ENCODE peak calls at places on chromosome 3, in eight cellular contexts. One of them, this sample, is unnamed.

GRCh38 chr3:113141543-113141942 is 69.8 kb upstream of the BOC start:
- DNase-seq in skeletal muscle cell: no peak
- DNase-seq in IMR-90: no peak
- DNase-seq in Peyer's patch: no peak
- DNase-seq in fibroblast of pulmonary artery: no peak
- DNase-seq in prostate gland: no peak
- DNase-seq in H1: no peak
- DNase-seq in gastrocnemius medialis: no peak
- DNase-seq in this sample: no peak

GRCh38 chr3:142931222-142931621 is 32.3 kb downstream of the PAQR9 start:
- DNase-seq in fibroblast of pulmonary artery: no peak
- DNase-seq in prostate gland: no peak
- DNase-seq in IMR-90: no peak
- DNase-seq in Peyer's patch: no peak
- DNase-seq in skeletal muscle cell: no peak
- DNase-seq in gastrocnemius medialis: no peak
- DNase-seq in H1: no peak
- DNase-seq in this sample: peak; percentile 62

GRCh38 chr3:98564282-98565005 is 29.0 kb downstream of the CPOX start:
- DNase-seq in skeletal muscle cell: no peak
- DNase-seq in gastrocnemius medialis: peak; percentile 11
- DNase-seq in H1: no peak
- DNase-seq in fibroblast of pulmonary artery: no peak
- DNase-seq in prostate gland: no peak
- DNase-seq in IMR-90: no peak
- DNase-seq in Peyer's patch: peak; percentile 63
- DNase-seq in this sample: no peak

GRCh38 chr3:129834580-129834979 is 58.9 kb downstream of the TMCC1 start:
- DNase-seq in Peyer's patch: no peak
- DNase-seq in gastrocnemius medialis: no peak
- DNase-seq in fibroblast of pulmonary artery: peak; percentile 10
- DNase-seq in IMR-90: no peak
- DNase-seq in prostate gland: no peak
- DNase-seq in H1: no peak
- DNase-seq in skeletal muscle cell: no peak
- DNase-seq in this sample: no peak

GRCh38 chr3:13559751-13560540 is 11.0 kb downstream of the FBLN2 start:
- DNase-seq in Peyer's patch: no peak
- DNase-seq in gastrocnemius medialis: no peak
- DNase-seq in fibroblast of pulmonary artery: peak; percentile 29
- DNase-seq in skeletal muscle cell: no peak
- DNase-seq in H1: no peak
- DNase-seq in IMR-90: no peak
- DNase-seq in prostate gland: no peak
- DNase-seq in this sample: no peak

GRCh38 chr3:160291290-160291908 is 66.2 kb downstream of the C3orf80 start:
- DNase-seq in IMR-90: no peak
- DNase-seq in gastrocnemius medialis: no peak
- DNase-seq in skeletal muscle cell: no peak
- DNase-seq in Peyer's patch: peak; percentile 78
- DNase-seq in prostate gland: no peak
- DNase-seq in fibroblast of pulmonary artery: no peak
- DNase-seq in H1: no peak
- DNase-seq in this sample: no peak

GRCh38 chr3:24069045-24069444 is 124.0 kb downstream of the NR1D2 start:
- DNase-seq in skeletal muscle cell: no peak
- DNase-seq in gastrocnemius medialis: peak; percentile 23
- DNase-seq in prostate gland: no peak
- DNase-seq in Peyer's patch: no peak
- DNase-seq in fibroblast of pulmonary artery: no peak
- DNase-seq in H1: no peak
- DNase-seq in IMR-90: no peak
- DNase-seq in this sample: no peak

GRCh38 chr3:176906046-176906905 is 291.0 kb downstream of the TBL1XR1 start:
- DNase-seq in gastrocnemius medialis: no peak
- DNase-seq in skeletal muscle cell: peak; percentile 56
- DNase-seq in IMR-90: peak; percentile 90
- DNase-seq in prostate gland: no peak
- DNase-seq in Peyer's patch: no peak
- DNase-seq in H1: no peak
- DNase-seq in fibroblast of pulmonary artery: peak; percentile 93
- DNase-seq in this sample: peak; percentile 10

GRCh38 chr3:184716652-184717607 is 5.1 kb upstream of the MAGEF1 start:
- DNase-seq in gastrocnemius medialis: peak; percentile 34
- DNase-seq in H1: no peak
- DNase-seq in IMR-90: peak; percentile 72
- DNase-seq in prostate gland: no peak
- DNase-seq in Peyer's patch: no peak
- DNase-seq in skeletal muscle cell: peak; percentile 38
- DNase-seq in fibroblast of pulmonary artery: peak; percentile 57
- DNase-seq in this sample: no peak

GRCh38 chr3:127762077-127762786 is 60.1 kb downstream of the MGLL start:
- DNase-seq in prostate gland: no peak
- DNase-seq in fibroblast of pulmonary artery: no peak
- DNase-seq in IMR-90: no peak
- DNase-seq in skeletal muscle cell: no peak
- DNase-seq in Peyer's patch: peak; percentile 59
- DNase-seq in gastrocnemius medialis: peak; percentile 73
- DNase-seq in H1: no peak
- DNase-seq in this sample: no peak

GRCh38 chr3:78830466-78830865 is 937.3 kb downstream of the ROBO1 start:
- DNase-seq in IMR-90: no peak
- DNase-seq in gastrocnemius medialis: no peak
- DNase-seq in H1: no peak
- DNase-seq in prostate gland: no peak
- DNase-seq in Peyer's patch: no peak
- DNase-seq in skeletal muscle cell: no peak
- DNase-seq in fibroblast of pulmonary artery: no peak
- DNase-seq in this sample: no peak

GRCh38 chr3:195147649-195148121 is 123.3 kb downstream of the XXYLT1 start:
- DNase-seq in gastrocnemius medialis: peak; percentile 37
- DNase-seq in H1: no peak
- DNase-seq in IMR-90: peak; percentile 62
- DNase-seq in Peyer's patch: peak; percentile 84
- DNase-seq in prostate gland: no peak
- DNase-seq in fibroblast of pulmonary artery: peak; percentile 44
- DNase-seq in skeletal muscle cell: no peak
- DNase-seq in this sample: no peak

GRCh38 chr3:186990878-186991308 is 60.6 kb downstream of the ST6GAL1 start:
- DNase-seq in IMR-90: peak; percentile 22
- DNase-seq in skeletal muscle cell: no peak
- DNase-seq in prostate gland: peak; percentile 49
- DNase-seq in Peyer's patch: no peak
- DNase-seq in gastrocnemius medialis: peak; percentile 44
- DNase-seq in H1: no peak
- DNase-seq in fibroblast of pulmonary artery: no peak
- DNase-seq in this sample: no peak

GRCh38 chr3:129235310-129235917 is 14.0 kb upstream of the COPG1 start:
- DNase-seq in gastrocnemius medialis: no peak
- DNase-seq in Peyer's patch: no peak
- DNase-seq in skeletal muscle cell: no peak
- DNase-seq in IMR-90: no peak
- DNase-seq in fibroblast of pulmonary artery: no peak
- DNase-seq in prostate gland: no peak
- DNase-seq in H1: no peak
- DNase-seq in this sample: no peak

GRCh38 chr3:120659285-120659684 is 22.8 kb downstream of the HGD start:
- DNase-seq in gastrocnemius medialis: no peak
- DNase-seq in fibroblast of pulmonary artery: no peak
- DNase-seq in Peyer's patch: no peak
- DNase-seq in prostate gland: no peak
- DNase-seq in skeletal muscle cell: no peak
- DNase-seq in IMR-90: no peak
- DNase-seq in H1: no peak
- DNase-seq in this sample: no peak

GRCh38 chr3:112604536-112604935 is 36.4 kb downstream of the CCDC80 start:
- DNase-seq in Peyer's patch: no peak
- DNase-seq in IMR-90: peak; percentile 86
- DNase-seq in H1: no peak
- DNase-seq in fibroblast of pulmonary artery: peak; percentile 93
- DNase-seq in gastrocnemius medialis: no peak
- DNase-seq in skeletal muscle cell: peak; percentile 81
- DNase-seq in prostate gland: no peak
- DNase-seq in this sample: no peak

GRCh38 chr3:11982341-11982948 is 21.7 kb upstream of the SYN2 start:
- DNase-seq in prostate gland: no peak
- DNase-seq in gastrocnemius medialis: no peak
- DNase-seq in skeletal muscle cell: no peak
- DNase-seq in IMR-90: no peak
- DNase-seq in Peyer's patch: no peak
- DNase-seq in H1: no peak
- DNase-seq in fibroblast of pulmonary artery: no peak
- DNase-seq in this sample: no peak

GRCh38 chr3:194671900-194672808 is at the start of gene LSG1:
- DNase-seq in skeletal muscle cell: peak; percentile 84
- DNase-seq in H1: peak; percentile 75
- DNase-seq in gastrocnemius medialis: peak; percentile 88
- DNase-seq in prostate gland: peak; percentile 89
- DNase-seq in fibroblast of pulmonary artery: peak; percentile 98
- DNase-seq in IMR-90: peak; percentile 97
- DNase-seq in Peyer's patch: peak; percentile 96
- DNase-seq in this sample: peak; percentile 94

GRCh38 chr3:62611541-62612240 is 238.3 kb upstream of the FEZF2 start:
- DNase-seq in fibroblast of pulmonary artery: peak; percentile 57
- DNase-seq in IMR-90: peak; percentile 26
- DNase-seq in gastrocnemius medialis: no peak
- DNase-seq in skeletal muscle cell: peak; percentile 57
- DNase-seq in prostate gland: no peak
- DNase-seq in H1: no peak
- DNase-seq in Peyer's patch: no peak
- DNase-seq in this sample: no peak

GRCh38 chr3:59094446-59094845 is 44.6 kb upstream of the CFAP20DC start:
- DNase-seq in prostate gland: no peak
- DNase-seq in fibroblast of pulmonary artery: no peak
- DNase-seq in gastrocnemius medialis: no peak
- DNase-seq in skeletal muscle cell: no peak
- DNase-seq in IMR-90: no peak
- DNase-seq in H1: no peak
- DNase-seq in Peyer's patch: no peak
- DNase-seq in this sample: no peak

GRCh38 chr3:106256249-106256957 is 387.6 kb upstream of the CBLB start:
- DNase-seq in IMR-90: no peak
- DNase-seq in gastrocnemius medialis: no peak
- DNase-seq in H1: no peak
- DNase-seq in skeletal muscle cell: no peak
- DNase-seq in Peyer's patch: no peak
- DNase-seq in fibroblast of pulmonary artery: no peak
- DNase-seq in prostate gland: no peak
- DNase-seq in this sample: no peak

DNA sequence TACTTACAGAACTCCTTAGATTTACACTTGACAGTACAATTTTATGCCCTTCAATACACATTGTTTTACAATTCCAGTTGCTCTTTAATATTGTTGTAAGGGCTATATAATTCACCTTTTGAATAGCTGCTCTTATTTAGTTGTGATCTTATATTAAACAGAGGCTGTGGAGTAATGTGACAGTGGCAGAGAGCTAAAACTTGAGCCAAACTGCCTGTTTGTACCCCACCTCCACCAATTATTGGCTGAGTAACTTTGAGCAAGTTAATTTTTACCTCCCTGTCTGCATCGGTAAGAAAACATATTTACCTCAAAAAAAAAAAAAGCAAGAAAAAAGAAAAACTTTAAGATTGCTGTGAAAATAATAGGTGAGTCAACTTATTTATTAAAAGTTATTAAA is 1.6 kb downstream of the SEC62 start:
- DNase-seq in H1: no peak
- DNase-seq in gastrocnemius medialis: no peak
- DNase-seq in prostate gland: no peak
- DNase-seq in IMR-90: no peak
- DNase-seq in fibroblast of pulmonary artery: no peak
- DNase-seq in skeletal muscle cell: no peak
- DNase-seq in Peyer's patch: no peak
- DNase-seq in this sample: no peak
- H3K4me3 ChIP-seq in H1: peak overlapping the region; percentile 85
- H3K4me3 ChIP-seq in gastrocnemius medialis: peak overlapping the region; percentile 72
- H3K4me3 ChIP-seq in prostate gland: peak overlapping the region; percentile 88
- H3K4me3 ChIP-seq in IMR-90: peak overlapping the region; percentile 99
- H3K4me3 ChIP-seq in fibroblast of pulmonary artery: peak overlapping the region; percentile 83
- H3K4me3 ChIP-seq in skeletal muscle cell: peak overlapping the region; percentile 71
- H3K4me3 ChIP-seq in Peyer's patch: no peak overlapping the region
- H3K4me3 ChIP-seq in this sample: peak overlapping the region; percentile 96

GRCh38 chr3:179655236-179655635 is 2.4 kb downstream of the USP13 start:
- DNase-seq in IMR-90: no peak
- DNase-seq in fibroblast of pulmonary artery: no peak
- DNase-seq in Peyer's patch: no peak
- DNase-seq in H1: no peak
- DNase-seq in prostate gland: no peak
- DNase-seq in gastrocnemius medialis: no peak
- DNase-seq in skeletal muscle cell: no peak
- DNase-seq in this sample: no peak
- H3K4me3 ChIP-seq in IMR-90: no peak overlapping the region
- H3K4me3 ChIP-seq in fibroblast of pulmonary artery: no peak overlapping the region
- H3K4me3 ChIP-seq in Peyer's patch: no peak overlapping the region
- H3K4me3 ChIP-seq in H1: no peak overlapping the region
- H3K4me3 ChIP-seq in prostate gland: no peak overlapping the region
- H3K4me3 ChIP-seq in gastrocnemius medialis: peak overlapping the region; percentile 90
- H3K4me3 ChIP-seq in skeletal muscle cell: no peak overlapping the region
- H3K4me3 ChIP-seq in this sample: no peak overlapping the region

GRCh38 chr3:45688194-45688881 is 858 bp upstream of the SACM1L start:
- DNase-seq in skeletal muscle cell: no peak
- DNase-seq in prostate gland: no peak
- DNase-seq in IMR-90: peak; percentile 33
- DNase-seq in fibroblast of pulmonary artery: no peak
- DNase-seq in gastrocnemius medialis: no peak
- DNase-seq in H1: no peak
- DNase-seq in Peyer's patch: peak; percentile 64
- DNase-seq in this sample: peak; percentile 33
- H3K4me3 ChIP-seq in skeletal muscle cell: peak overlapping the region; percentile 73
- H3K4me3 ChIP-seq in prostate gland: peak overlapping the region; percentile 90
- H3K4me3 ChIP-seq in IMR-90: peak overlapping the region; percentile 48
- H3K4me3 ChIP-seq in fibroblast of pulmonary artery: peak overlapping the region; percentile 62
- H3K4me3 ChIP-seq in gastrocnemius medialis: peak overlapping the region; percentile 76
- H3K4me3 ChIP-seq in H1: peak overlapping the region; percentile 61
- H3K4me3 ChIP-seq in Peyer's patch: peak overlapping the region; percentile 84
- H3K4me3 ChIP-seq in this sample: peak overlapping the region; percentile 62

GRCh38 chr3:52299247-52299657 is 11.6 kb downstream of the GLYCTK start:
- DNase-seq in Peyer's patch: no peak
- DNase-seq in IMR-90: no peak
- DNase-seq in prostate gland: no peak
- DNase-seq in gastrocnemius medialis: no peak
- DNase-seq in H1: no peak
- DNase-seq in fibroblast of pulmonary artery: no peak
- DNase-seq in skeletal muscle cell: no peak
- DNase-seq in this sample: no peak

GRCh38 chr3:52299815-52300611 is 12.4 kb downstream of the GLYCTK start:
- DNase-seq in IMR-90: peak; percentile 34
- DNase-seq in H1: no peak
- DNase-seq in prostate gland: no peak
- DNase-seq in skeletal muscle cell: no peak
- DNase-seq in Peyer's patch: no peak
- DNase-seq in fibroblast of pulmonary artery: peak; percentile 48
- DNase-seq in gastrocnemius medialis: no peak
- DNase-seq in this sample: peak; percentile 38

GRCh38 chr3:52297242-52298146 is 9.9 kb downstream of the GLYCTK start:
- DNase-seq in fibroblast of pulmonary artery: no peak
- DNase-seq in H1: no peak
- DNase-seq in skeletal muscle cell: no peak
- DNase-seq in Peyer's patch: no peak
- DNase-seq in prostate gland: no peak
- DNase-seq in gastrocnemius medialis: no peak
- DNase-seq in IMR-90: no peak
- DNase-seq in this sample: no peak

GRCh38 chr3:52295809-52296208 is 8.2 kb downstream of the GLYCTK start:
- DNase-seq in Peyer's patch: no peak
- DNase-seq in skeletal muscle cell: no peak
- DNase-seq in H1: no peak
- DNase-seq in gastrocnemius medialis: no peak
- DNase-seq in prostate gland: no peak
- DNase-seq in fibroblast of pulmonary artery: no peak
- DNase-seq in IMR-90: no peak
- DNase-seq in this sample: no peak

GRCh38 chr3:52298147-52299098 is 10.8 kb downstream of the GLYCTK start:
- DNase-seq in fibroblast of pulmonary artery: no peak
- DNase-seq in prostate gland: no peak
- DNase-seq in gastrocnemius medialis: no peak
- DNase-seq in Peyer's patch: no peak
- DNase-seq in H1: no peak
- DNase-seq in IMR-90: no peak
- DNase-seq in skeletal muscle cell: no peak
- DNase-seq in this sample: no peak
- H3K4me3 ChIP-seq in fibroblast of pulmonary artery: no peak overlapping the region
- H3K4me3 ChIP-seq in prostate gland: no peak overlapping the region
- H3K4me3 ChIP-seq in gastrocnemius medialis: no peak overlapping the region
- H3K4me3 ChIP-seq in Peyer's patch: no peak overlapping the region
- H3K4me3 ChIP-seq in H1: peak overlapping the region; percentile 7
- H3K4me3 ChIP-seq in IMR-90: no peak overlapping the region
- H3K4me3 ChIP-seq in skeletal muscle cell: no peak overlapping the region
- H3K4me3 ChIP-seq in this sample: no peak overlapping the region

This sample was measured in A549.